ENCODE peak calls at places on chromosome 22, in four cellular contexts. One of them, this sample, is unnamed.
A peak's percentile ranks its signal among the peaks of the same experiment; 100 is the strongest.

GRCh38 chr22:36510966-36511881 is 4.4 kb upstream of the FOXRED2 start:
- DNase-seq in GM12892: no peak
- DNase-seq in SK-N-SH: peak; percentile 62
- DNase-seq in HepG2: peak; percentile 54
- DNase-seq in this sample: no peak

GRCh38 chr22:49047461-49047860 is 780.2 kb downstream of the BRD1 start:
- DNase-seq in GM12892: no peak
- DNase-seq in SK-N-SH: no peak
- DNase-seq in HepG2: no peak
- DNase-seq in this sample: no peak

GRCh38 chr22:35442471-35442870 is 42.5 kb downstream of the MCM5 start:
- DNase-seq in GM12892: no peak
- DNase-seq in SK-N-SH: no peak
- DNase-seq in HepG2: no peak
- DNase-seq in this sample: no peak

GRCh38 chr22:31343235-31344191 is 2.6 kb downstream of the PATZ1 start:
- DNase-seq in GM12892: no peak
- DNase-seq in SK-N-SH: peak; percentile 67
- DNase-seq in HepG2: no peak
- DNase-seq in this sample: no peak

GRCh38 chr22:27129266-27129665 is 471.9 kb downstream of the MIAT start:
- DNase-seq in GM12892: no peak
- DNase-seq in SK-N-SH: no peak
- DNase-seq in HepG2: no peak
- DNase-seq in this sample: no peak

GRCh38 chr22:31734512-31734911 is 15.4 kb downstream of the PRR14L start:
- DNase-seq in GM12892: no peak
- DNase-seq in SK-N-SH: peak; percentile 35
- DNase-seq in HepG2: peak; percentile 29
- DNase-seq in this sample: no peak

GRCh38 chr22:40593460-40594273 is 42.9 kb downstream of the MRTFA start:
- DNase-seq in GM12892: no peak
- DNase-seq in SK-N-SH: peak; percentile 25
- DNase-seq in HepG2: peak; percentile 25
- DNase-seq in this sample: no peak

GRCh38 chr22:36913431-36914382 is at the start of gene CSF2RB:
- DNase-seq in GM12892: no peak
- DNase-seq in SK-N-SH: no peak
- DNase-seq in HepG2: no peak
- DNase-seq in this sample: no peak

GRCh38 chr22:49272546-49273125 is 555.0 kb downstream of the BRD1 start:
- DNase-seq in GM12892: no peak
- DNase-seq in SK-N-SH: no peak
- DNase-seq in HepG2: no peak
- DNase-seq in this sample: no peak

GRCh38 chr22:38191746-38192474 is 9.9 kb upstream of the MAFF start:
- DNase-seq in GM12892: no peak
- DNase-seq in SK-N-SH: no peak
- DNase-seq in HepG2: no peak
- DNase-seq in this sample: no peak

GRCh38 chr22:26763633-26764295 is 106.4 kb downstream of the MIAT start:
- DNase-seq in GM12892: no peak
- DNase-seq in SK-N-SH: no peak
- DNase-seq in HepG2: peak; percentile 43
- DNase-seq in this sample: no peak

GRCh38 chr22:31082606-31083376 is 1.7 kb downstream of the SMTN start:
- DNase-seq in GM12892: peak; percentile 11
- DNase-seq in SK-N-SH: peak; percentile 58
- DNase-seq in HepG2: peak; percentile 60
- DNase-seq in this sample: peak; percentile 36

GRCh38 chr22:25488244-25489020 is 76.0 kb upstream of the GRK3 start:
- DNase-seq in GM12892: no peak
- DNase-seq in SK-N-SH: peak; percentile 25
- DNase-seq in HepG2: peak; percentile 52
- DNase-seq in this sample: no peak

GRCh38 chr22:19178065-19178658 is 374 bp downstream of the SLC25A1 start:
- DNase-seq in GM12892: peak; percentile 58
- DNase-seq in SK-N-SH: peak; percentile 85
- DNase-seq in HepG2: peak; percentile 21
- DNase-seq in this sample: peak; percentile 59

GRCh38 chr22:27850000-27850465 is 48.5 kb upstream of the MN1 start:
- DNase-seq in GM12892: no peak
- DNase-seq in SK-N-SH: no peak
- DNase-seq in HepG2: peak; percentile 78
- DNase-seq in this sample: no peak

GRCh38 chr22:21094911-21095772 is 49.4 kb downstream of the LRRC74B start:
- DNase-seq in GM12892: no peak
- DNase-seq in SK-N-SH: peak; percentile 52
- DNase-seq in HepG2: no peak
- DNase-seq in this sample: no peak

GRCh38 chr22:37287550-37287951 is 5.2 kb downstream of the CYTH4 start:
- DNase-seq in GM12892: no peak
- DNase-seq in SK-N-SH: no peak
- DNase-seq in HepG2: no peak
- DNase-seq in this sample: no peak

GRCh38 chr22:43827926-43828710 is 16.0 kb upstream of the EFCAB6 start:
- DNase-seq in GM12892: no peak
- DNase-seq in SK-N-SH: no peak
- DNase-seq in HepG2: no peak
- DNase-seq in this sample: peak; percentile 5

GRCh38 chr22:27474711-27475547 is 326.6 kb downstream of the MN1 start:
- DNase-seq in GM12892: no peak
- DNase-seq in SK-N-SH: no peak
- DNase-seq in HepG2: no peak
- DNase-seq in this sample: no peak

GRCh38 chr22:26553056-26553752 is 36.7 kb downstream of the TPST2 start:
- DNase-seq in GM12892: no peak
- DNase-seq in SK-N-SH: peak; percentile 47
- DNase-seq in HepG2: no peak
- DNase-seq in this sample: no peak

GRCh38 chr22:45631140-45631539 is 40.5 kb upstream of the ATXN10 start:
- DNase-seq in GM12892: no peak
- DNase-seq in SK-N-SH: no peak
- DNase-seq in HepG2: no peak
- DNase-seq in this sample: no peak

GRCh38 chr22:48702573-48703264 is 1125.0 kb downstream of the BRD1 start:
- DNase-seq in GM12892: no peak
- DNase-seq in SK-N-SH: no peak
- DNase-seq in HepG2: peak; percentile 98
- DNase-seq in this sample: no peak

GRCh38 chr22:24176040-24176439 is 5.2 kb upstream of the SUSD2 start:
- DNase-seq in GM12892: no peak
- DNase-seq in SK-N-SH: no peak
- DNase-seq in HepG2: no peak
- DNase-seq in this sample: no peak

GRCh38 chr22:25511725-25512124 is 52.8 kb upstream of the GRK3 start:
- DNase-seq in GM12892: no peak
- DNase-seq in SK-N-SH: no peak
- DNase-seq in HepG2: no peak
- DNase-seq in this sample: no peak

GRCh38 chr22:27110985-27111451 is 453.6 kb downstream of the MIAT start:
- DNase-seq in GM12892: no peak
- DNase-seq in SK-N-SH: peak; percentile 57
- DNase-seq in HepG2: peak; percentile 49
- DNase-seq in this sample: no peak

DNA sequence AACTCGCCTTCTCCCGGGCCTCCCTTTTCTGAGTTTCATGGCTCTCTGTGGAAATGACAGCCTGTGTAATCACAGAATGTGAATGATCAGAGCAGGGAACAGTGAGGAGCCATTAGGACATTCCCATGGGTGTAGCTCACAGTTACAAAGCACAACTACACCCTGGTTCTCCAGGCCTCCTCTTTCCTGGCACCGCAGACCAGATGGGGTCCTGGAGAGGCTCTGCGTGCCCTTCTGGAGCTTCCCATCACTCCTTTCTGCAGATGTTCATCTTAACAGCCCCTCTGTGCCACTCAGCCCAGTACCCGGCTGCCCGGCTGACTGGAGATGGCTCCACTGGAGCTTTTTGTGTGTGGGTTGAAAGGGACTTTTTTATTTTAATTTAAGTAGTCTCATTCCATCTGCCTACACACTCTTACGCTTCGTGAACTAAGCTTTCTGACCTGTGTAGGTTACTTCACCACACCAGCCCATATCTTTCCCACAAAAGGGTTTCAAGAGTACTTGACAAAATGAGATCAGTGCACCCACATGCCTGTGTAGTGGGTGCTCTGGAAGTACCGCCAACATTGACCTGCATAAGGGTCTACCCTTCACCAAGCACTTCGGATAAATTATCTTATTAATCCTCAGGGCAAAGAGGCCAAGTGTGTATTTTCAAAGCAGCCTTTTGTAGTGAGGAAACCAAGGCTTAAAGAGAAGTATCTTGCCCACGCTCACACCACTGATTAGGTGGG is 29.8 kb downstream of the SREBF2 start:
- DNase-seq in GM12892: peak; percentile 44
- DNase-seq in SK-N-SH: no peak
- DNase-seq in HepG2: no peak
- DNase-seq in this sample: no peak
- TF ChIP-seq TAF1 in GM12892: peak; percentile 45
- TF ChIP-seq TAF1 in SK-N-SH: no peak
- TF ChIP-seq TAF1 in HepG2: no peak
- TF ChIP-seq TAF1 in this sample: no peak

GRCh38 chr22:23063539-23064380 is 6.6 kb upstream of the GNAZ start:
- DNase-seq in GM12892: no peak
- DNase-seq in SK-N-SH: peak; percentile 2
- DNase-seq in HepG2: no peak
- DNase-seq in this sample: no peak
- TF ChIP-seq TAF1 in GM12892: no peak
- TF ChIP-seq TAF1 in SK-N-SH: no peak
- TF ChIP-seq TAF1 in HepG2: no peak
- TF ChIP-seq TAF1 in this sample: no peak

GRCh38 chr22:42560381-42560780 is 6.6 kb downstream of the SERHL2 start:
- DNase-seq in GM12892: no peak
- DNase-seq in SK-N-SH: no peak
- DNase-seq in HepG2: no peak
- DNase-seq in this sample: no peak

GRCh38 chr22:42562684-42563083 is 8.9 kb downstream of the SERHL2 start:
- DNase-seq in GM12892: no peak
- DNase-seq in SK-N-SH: no peak
- DNase-seq in HepG2: no peak
- DNase-seq in this sample: no peak

GRCh38 chr22:42562282-42562681 is 8.5 kb downstream of the SERHL2 start:
- DNase-seq in GM12892: no peak
- DNase-seq in SK-N-SH: no peak
- DNase-seq in HepG2: peak; percentile 41
- DNase-seq in this sample: peak; percentile 59

GRCh38 chr22:42561856-42562255 is 8.1 kb downstream of the SERHL2 start:
- DNase-seq in GM12892: no peak
- DNase-seq in SK-N-SH: peak; percentile 55
- DNase-seq in HepG2: no peak
- DNase-seq in this sample: no peak

DNA sequence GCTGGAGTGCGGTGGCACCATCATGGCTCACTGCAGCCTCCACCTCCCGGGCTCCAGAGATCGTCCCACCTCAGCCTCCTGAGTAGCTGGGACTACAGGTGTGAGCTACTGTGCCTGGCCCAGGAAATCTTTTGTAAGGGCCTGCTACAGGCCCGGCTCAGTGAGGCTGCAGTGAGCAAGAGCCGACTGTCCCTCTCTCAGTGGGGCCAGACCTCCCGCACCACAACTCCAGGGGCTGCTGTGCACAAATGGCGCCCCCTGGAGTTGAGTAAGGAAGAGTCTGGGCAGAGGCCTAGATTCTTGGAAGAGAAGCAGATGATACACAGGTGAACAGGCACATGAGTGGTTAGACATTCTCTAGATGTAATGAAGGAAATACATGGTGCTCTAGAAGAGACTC is 7.0 kb downstream of the SERHL2 start:
- DNase-seq in GM12892: no peak
- DNase-seq in SK-N-SH: peak; percentile 59
- DNase-seq in HepG2: peak; percentile 35
- DNase-seq in this sample: no peak
- TF ChIP-seq TAF1 in GM12892: no peak
- TF ChIP-seq TAF1 in SK-N-SH: no peak
- TF ChIP-seq TAF1 in HepG2: no peak
- TF ChIP-seq TAF1 in this sample: no peak

GRCh38 chr22:29723766-29724165 is 4.0 kb downstream of the CABP7 start:
- DNase-seq in GM12892: no peak
- DNase-seq in SK-N-SH: peak; percentile 31
- DNase-seq in HepG2: no peak
- DNase-seq in this sample: no peak
- TF ChIP-seq TAF1 in GM12892: no peak
- TF ChIP-seq TAF1 in SK-N-SH: no peak
- TF ChIP-seq TAF1 in HepG2: no peak
- TF ChIP-seq TAF1 in this sample: no peak

GRCh38 chr22:17350292-17350691 is 19.0 kb upstream of the CECR2 start:
- DNase-seq in GM12892: no peak
- DNase-seq in SK-N-SH: no peak
- DNase-seq in HepG2: no peak
- DNase-seq in this sample: no peak
- TF ChIP-seq TAF1 in GM12892: no peak
- TF ChIP-seq TAF1 in SK-N-SH: no peak
- TF ChIP-seq TAF1 in HepG2: no peak
- TF ChIP-seq TAF1 in this sample: no peak

GRCh38 chr22:50473088-50473487 is 1.7 kb downstream of the SBF1 start:
- DNase-seq in GM12892: no peak
- DNase-seq in SK-N-SH: no peak
- DNase-seq in HepG2: peak; percentile 35
- DNase-seq in this sample: no peak
- TF ChIP-seq TAF1 in GM12892: no peak
- TF ChIP-seq TAF1 in SK-N-SH: no peak
- TF ChIP-seq TAF1 in HepG2: no peak
- TF ChIP-seq TAF1 in this sample: no peak